ENCODE peak calls at places on chromosome 1, in four cellular contexts. One of them, this sample, is unnamed.
A peak's percentile ranks its signal among the peaks of the same experiment; 100 is the strongest.

GRCh38 chr1:231172411-231172810 is 10.6 kb downstream of the TRIM67 start:
- DNase-seq in left ventricle myocardium inferior: peak; percentile 55
- DNase-seq in breast epithelium: no peak
- DNase-seq in T-cell: no peak
- DNase-seq in this sample: no peak

GRCh38 chr1:5119496-5120234 is 465.3 kb downstream of the AJAP1 start:
- DNase-seq in left ventricle myocardium inferior: no peak
- DNase-seq in breast epithelium: no peak
- DNase-seq in T-cell: no peak
- DNase-seq in this sample: no peak

GRCh38 chr1:241828576-241828975 is 19.4 kb upstream of the EXO1 start:
- DNase-seq in left ventricle myocardium inferior: no peak
- DNase-seq in breast epithelium: no peak
- DNase-seq in T-cell: no peak
- DNase-seq in this sample: no peak

GRCh38 chr1:228198977-228199590 is 8.8 kb upstream of the OBSCN start:
- DNase-seq in left ventricle myocardium inferior: no peak
- DNase-seq in breast epithelium: no peak
- DNase-seq in T-cell: no peak
- DNase-seq in this sample: no peak

GRCh38 chr1:2587071-2587859 is 688 bp downstream of the PRXL2B start:
- DNase-seq in left ventricle myocardium inferior: no peak
- DNase-seq in breast epithelium: no peak
- DNase-seq in T-cell: no peak
- DNase-seq in this sample: no peak

GRCh38 chr1:82893712-82894111 is 1093.0 kb downstream of the ADGRL2 start:
- DNase-seq in left ventricle myocardium inferior: no peak
- DNase-seq in breast epithelium: no peak
- DNase-seq in T-cell: no peak
- DNase-seq in this sample: no peak

GRCh38 chr1:56908619-56909340 is 54.2 kb downstream of the C8A start:
- DNase-seq in left ventricle myocardium inferior: no peak
- DNase-seq in breast epithelium: no peak
- DNase-seq in T-cell: no peak
- DNase-seq in this sample: no peak

GRCh38 chr1:37477946-37478345 is 3.6 kb downstream of the ZC3H12A start:
- DNase-seq in left ventricle myocardium inferior: no peak
- DNase-seq in breast epithelium: peak; percentile 55
- DNase-seq in T-cell: no peak
- DNase-seq in this sample: no peak

GRCh38 chr1:204199579-204199978 is 3.3 kb upstream of the KISS1 start:
- DNase-seq in left ventricle myocardium inferior: no peak
- DNase-seq in breast epithelium: no peak
- DNase-seq in T-cell: no peak
- DNase-seq in this sample: no peak

GRCh38 chr1:92951141-92951582 is 10.1 kb downstream of the DIPK1A start:
- DNase-seq in left ventricle myocardium inferior: no peak
- DNase-seq in breast epithelium: no peak
- DNase-seq in T-cell: peak; percentile 34
- DNase-seq in this sample: no peak

GRCh38 chr1:207952617-207953542 is 42.0 kb upstream of the CD34 start:
- DNase-seq in left ventricle myocardium inferior: no peak
- DNase-seq in breast epithelium: no peak
- DNase-seq in T-cell: no peak
- DNase-seq in this sample: no peak

GRCh38 chr1:36156329-36157114 is 562 bp downstream of the MAP7D1 start:
- DNase-seq in left ventricle myocardium inferior: peak; percentile 77
- DNase-seq in breast epithelium: peak; percentile 59
- DNase-seq in T-cell: peak; percentile 47
- DNase-seq in this sample: peak; percentile 34

GRCh38 chr1:219751870-219752269 is 139.0 kb upstream of the ZC3H11B start:
- DNase-seq in left ventricle myocardium inferior: no peak
- DNase-seq in breast epithelium: no peak
- DNase-seq in T-cell: no peak
- DNase-seq in this sample: no peak

GRCh38 chr1:6460349-6461236 is 5.4 kb downstream of the TNFRSF25 start:
- DNase-seq in left ventricle myocardium inferior: no peak
- DNase-seq in breast epithelium: no peak
- DNase-seq in T-cell: peak; percentile 96
- DNase-seq in this sample: no peak

This sample was measured in tibial nerve.